ENCODE peak calls at places on chromosomes 16 and 17, in four cellular contexts. O is H54, G is NCI-H1092 treated with DMSO at 0.1 percent for 48 hours, F is EL. L is an unnamed sample.

GRCh38 chr16:19316846-19317245 is 31.3 kb downstream of the CLEC19A start:
- DNase-seq in O (no peak), F (no peak), G (no peak), L (no peak)

GRCh38 chr17:80953471-80954315 is 37.9 kb upstream of the CHMP6 start:
- DNase-seq in F (no peak), O (no peak), G (no peak), L (no peak)

GRCh38 chr17:64146418-64147109 is 16.6 kb upstream of the ERN1 start:
- DNase-seq in G (peak; percentile 50), F (peak; percentile 60), O (no peak), L (peak; percentile 55)

GRCh38 chr17:3952186-3952585 is 12.1 kb downstream of the ATP2A3 start:
- DNase-seq in G (no peak), O (no peak), F (no peak), L (no peak)

GRCh38 chr16:22139008-22139407 is 23.3 kb upstream of the SDR42E2 start:
- DNase-seq in F (no peak), O (no peak), G (no peak), L (no peak)

GRCh38 chr17:55561973-55562495 is 50.8 kb upstream of the SMIM36 start:
- DNase-seq in G (no peak), F (no peak), O (no peak), L (no peak)

GRCh38 chr16:73735018-73735417 is 561.6 kb upstream of the PSMD7 start:
- DNase-seq in G (no peak), F (peak; percentile 56), O (no peak), L (peak; percentile 88)

GRCh38 chr16:78461496-78461938 is 362.1 kb downstream of the WWOX start:
- DNase-seq in G (no peak), F (no peak), O (no peak), L (no peak)

GRCh38 chr16:88652763-88653065 is 1.9 kb upstream of the CYBA start:
- DNase-seq in G (no peak), F (no peak), O (no peak), L (no peak)

GRCh38 chr17:79683365-79683764 is 47.4 kb upstream of the ENPP7 start:
- DNase-seq in G (no peak), O (no peak), F (no peak), L (no peak)

GRCh38 chr17:79887451-79887991 is 48.3 kb upstream of the CBX4 start:
- DNase-seq in G (no peak), O (no peak), F (no peak), L (no peak)

GRCh38 chr17:9937164-9937835 is 32.2 kb upstream of the RCVRN start:
- DNase-seq in G (no peak), F (no peak), O (no peak), L (no peak)

GRCh38 chr16:59907671-59908070 is 1173.6 kb upstream of the GOT2 start:
- DNase-seq in F (no peak), G (no peak), O (no peak), L (no peak)

GRCh38 chr16:52069866-52070265 is 477.1 kb downstream of the TOX3 start:
- DNase-seq in G (peak; percentile 77), F (no peak), O (no peak), L (peak; percentile 59)

GRCh38 chr16:27199747-27200146 is 3.6 kb upstream of the KDM8 start:
- DNase-seq in F (peak; percentile 30), O (no peak), G (no peak), L (no peak)

GRCh38 chr17:7932483-7932891 is 481 bp downstream of the CNTROB start:
- DNase-seq in F (peak; percentile 46), G (no peak), O (peak; percentile 49), L (peak; percentile 13)

L was measured in kidney tubule cell.